ENCODE peak calls at places on chromosomes 2 and 18, in six cellular contexts. One of them, this sample, is unnamed.

GRCh38 chr18:48831802-48832201 is 119.0 kb downstream of the SMAD7 start:
- DNase-seq in fibroblast of lung: no peak
- DNase-seq in WTC11: peak
- DNase-seq in foreskin keratinocyte: no peak
- DNase-seq in nephron progenitor cell: no peak
- DNase-seq in cardiac muscle cell: no peak
- DNase-seq in this sample: no peak

GRCh38 chr2:50556934-50557575 is 474.9 kb downstream of the NRXN1 start:
- DNase-seq in fibroblast of lung: peak
- DNase-seq in WTC11: no peak
- DNase-seq in foreskin keratinocyte: peak
- DNase-seq in nephron progenitor cell: no peak
- DNase-seq in cardiac muscle cell: peak
- DNase-seq in this sample: no peak

GRCh38 chr18:46712406-46712805 is 44.4 kb downstream of the ST8SIA5 start:
- DNase-seq in fibroblast of lung: peak
- DNase-seq in WTC11: no peak
- DNase-seq in foreskin keratinocyte: no peak
- DNase-seq in nephron progenitor cell: peak
- DNase-seq in cardiac muscle cell: peak
- DNase-seq in this sample: no peak

GRCh38 chr2:193539188-193539587 is 1344.5 kb upstream of the TMEFF2 start:
- DNase-seq in fibroblast of lung: no peak
- DNase-seq in WTC11: no peak
- DNase-seq in foreskin keratinocyte: no peak
- DNase-seq in nephron progenitor cell: no peak
- DNase-seq in cardiac muscle cell: no peak
- DNase-seq in this sample: no peak

GRCh38 chr2:119288576-119288975 is 64.9 kb downstream of the STEAP3 start:
- DNase-seq in fibroblast of lung: no peak
- DNase-seq in WTC11: no peak
- DNase-seq in foreskin keratinocyte: no peak
- DNase-seq in nephron progenitor cell: no peak
- DNase-seq in cardiac muscle cell: no peak
- DNase-seq in this sample: no peak

GRCh38 chr2:215366440-215367032 is 54.7 kb downstream of the ATIC start:
- DNase-seq in fibroblast of lung: peak
- DNase-seq in WTC11: no peak
- DNase-seq in foreskin keratinocyte: no peak
- DNase-seq in nephron progenitor cell: no peak
- DNase-seq in cardiac muscle cell: peak
- DNase-seq in this sample: no peak

GRCh38 chr2:119671011-119671410 is 8.0 kb upstream of the TMEM177 start:
- DNase-seq in fibroblast of lung: no peak
- DNase-seq in WTC11: no peak
- DNase-seq in foreskin keratinocyte: no peak
- DNase-seq in nephron progenitor cell: no peak
- DNase-seq in cardiac muscle cell: no peak
- DNase-seq in this sample: no peak

GRCh38 chr2:68330691-68331090 is 10.9 kb upstream of the CNRIP1 start:
- DNase-seq in fibroblast of lung: peak
- DNase-seq in WTC11: no peak
- DNase-seq in foreskin keratinocyte: no peak
- DNase-seq in nephron progenitor cell: no peak
- DNase-seq in cardiac muscle cell: peak
- DNase-seq in this sample: no peak

GRCh38 chr2:100938031-100939026 is 63.8 kb upstream of the RPL31 start:
- DNase-seq in fibroblast of lung: no peak
- DNase-seq in WTC11: no peak
- DNase-seq in foreskin keratinocyte: no peak
- DNase-seq in nephron progenitor cell: no peak
- DNase-seq in cardiac muscle cell: no peak
- DNase-seq in this sample: no peak

GRCh38 chr2:238646803-238647202 is 201.1 kb upstream of the TWIST2 start:
- DNase-seq in fibroblast of lung: no peak
- DNase-seq in WTC11: no peak
- DNase-seq in foreskin keratinocyte: no peak
- DNase-seq in nephron progenitor cell: no peak
- DNase-seq in cardiac muscle cell: no peak
- DNase-seq in this sample: no peak

GRCh38 chr18:42745171-42745570 is 370.3 kb downstream of the RIT2 start:
- DNase-seq in fibroblast of lung: no peak
- DNase-seq in WTC11: no peak
- DNase-seq in foreskin keratinocyte: no peak
- DNase-seq in nephron progenitor cell: no peak
- DNase-seq in cardiac muscle cell: no peak
- DNase-seq in this sample: no peak

GRCh38 chr18:75203456-75204261 is 5.3 kb downstream of the PTGR3 start:
- DNase-seq in fibroblast of lung: no peak
- DNase-seq in WTC11: no peak
- DNase-seq in foreskin keratinocyte: no peak
- DNase-seq in nephron progenitor cell: peak
- DNase-seq in cardiac muscle cell: peak
- DNase-seq in this sample: no peak

GRCh38 chr2:66433945-66434678 is 813 bp upstream of the MEIS1 start:
- DNase-seq in fibroblast of lung: peak
- DNase-seq in WTC11: peak
- DNase-seq in foreskin keratinocyte: peak
- DNase-seq in nephron progenitor cell: peak
- DNase-seq in cardiac muscle cell: peak
- DNase-seq in this sample: peak

GRCh38 chr2:15941970-15942710 is 1.8 kb downstream of the MYCN start:
- DNase-seq in fibroblast of lung: no peak
- DNase-seq in WTC11: peak
- DNase-seq in foreskin keratinocyte: no peak
- DNase-seq in nephron progenitor cell: peak
- DNase-seq in cardiac muscle cell: no peak
- DNase-seq in this sample: no peak

GRCh38 chr18:65146615-65147014 is 604.2 kb upstream of the CDH7 start:
- DNase-seq in fibroblast of lung: no peak
- DNase-seq in WTC11: no peak
- DNase-seq in foreskin keratinocyte: no peak
- DNase-seq in nephron progenitor cell: no peak
- DNase-seq in cardiac muscle cell: no peak
- DNase-seq in this sample: no peak

GRCh38 chr2:88066543-88066942 is 1.1 kb upstream of the SMYD1 start:
- DNase-seq in fibroblast of lung: no peak
- DNase-seq in WTC11: no peak
- DNase-seq in foreskin keratinocyte: no peak
- DNase-seq in nephron progenitor cell: no peak
- DNase-seq in cardiac muscle cell: no peak
- DNase-seq in this sample: no peak

GRCh38 chr2:144996225-144996795 is 476.4 kb upstream of the ZEB2 start:
- DNase-seq in fibroblast of lung: peak
- DNase-seq in WTC11: no peak
- DNase-seq in foreskin keratinocyte: peak
- DNase-seq in nephron progenitor cell: no peak
- DNase-seq in cardiac muscle cell: peak
- DNase-seq in this sample: no peak

DNA sequence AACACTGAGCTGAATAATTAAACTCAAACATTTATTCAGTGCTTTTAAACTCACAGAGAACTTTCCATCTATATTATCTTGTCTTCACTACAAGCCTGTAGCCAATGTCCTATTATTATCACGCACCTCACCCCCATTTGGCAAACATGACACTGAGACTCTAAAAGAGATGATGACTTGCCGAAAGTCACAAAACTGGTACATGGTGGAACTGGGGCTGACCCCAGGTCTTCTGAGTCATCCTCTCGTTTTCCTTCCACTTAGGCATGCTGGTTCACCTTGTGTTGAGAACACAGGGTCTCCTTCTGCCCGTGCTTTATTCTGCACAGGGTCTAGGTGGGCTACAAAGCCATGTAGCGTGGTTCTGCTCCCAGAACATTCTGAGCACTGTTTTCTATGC is 230.0 kb upstream of the MGAT5 start:
- DNase-seq in fibroblast of lung: no peak
- DNase-seq in WTC11: no peak
- DNase-seq in foreskin keratinocyte: no peak
- DNase-seq in nephron progenitor cell: no peak
- DNase-seq in cardiac muscle cell: no peak
- DNase-seq in this sample: no peak
- TF ChIP-seq CTCF in fibroblast of lung: no peak
- TF ChIP-seq CTCF in WTC11: no peak
- TF ChIP-seq CTCF in foreskin keratinocyte: no peak
- TF ChIP-seq CTCF in nephron progenitor cell: no peak
- TF ChIP-seq CTCF in cardiac muscle cell: no peak
- TF ChIP-seq CTCF in this sample: no peak

GRCh38 chr2:28950941-28951630 is 30.0 kb upstream of the TOGARAM2 start:
- DNase-seq in fibroblast of lung: no peak
- DNase-seq in WTC11: no peak
- DNase-seq in foreskin keratinocyte: no peak
- DNase-seq in nephron progenitor cell: no peak
- DNase-seq in cardiac muscle cell: no peak
- DNase-seq in this sample: peak

GRCh38 chr2:28955492-28955891 is 25.6 kb upstream of the TOGARAM2 start:
- DNase-seq in fibroblast of lung: no peak
- DNase-seq in WTC11: no peak
- DNase-seq in foreskin keratinocyte: no peak
- DNase-seq in nephron progenitor cell: no peak
- DNase-seq in cardiac muscle cell: no peak
- DNase-seq in this sample: no peak

GRCh38 chr2:28951910-28952805 is 28.9 kb upstream of the TOGARAM2 start:
- DNase-seq in fibroblast of lung: no peak
- DNase-seq in WTC11: no peak
- DNase-seq in foreskin keratinocyte: no peak
- DNase-seq in nephron progenitor cell: no peak
- DNase-seq in cardiac muscle cell: peak
- DNase-seq in this sample: no peak

GRCh38 chr2:28949617-28950305 is 31.3 kb upstream of the TOGARAM2 start:
- DNase-seq in fibroblast of lung: no peak
- DNase-seq in WTC11: no peak
- DNase-seq in foreskin keratinocyte: no peak
- DNase-seq in nephron progenitor cell: no peak
- DNase-seq in cardiac muscle cell: no peak
- DNase-seq in this sample: no peak

GRCh38 chr2:28952806-28953190 is 28.3 kb upstream of the TOGARAM2 start:
- DNase-seq in fibroblast of lung: no peak
- DNase-seq in WTC11: no peak
- DNase-seq in foreskin keratinocyte: no peak
- DNase-seq in nephron progenitor cell: no peak
- DNase-seq in cardiac muscle cell: no peak
- DNase-seq in this sample: peak
- TF ChIP-seq CTCF in fibroblast of lung: no peak
- TF ChIP-seq CTCF in WTC11: no peak
- TF ChIP-seq CTCF in foreskin keratinocyte: peak
- TF ChIP-seq CTCF in nephron progenitor cell: no peak
- TF ChIP-seq CTCF in cardiac muscle cell: no peak
- TF ChIP-seq CTCF in this sample: no peak

GRCh38 chr2:94870392-94871225 is 621 bp upstream of the TEKT4 start:
- DNase-seq in fibroblast of lung: no peak
- DNase-seq in WTC11: peak
- DNase-seq in foreskin keratinocyte: no peak
- DNase-seq in nephron progenitor cell: peak
- DNase-seq in cardiac muscle cell: no peak
- DNase-seq in this sample: peak
- TF ChIP-seq CTCF in fibroblast of lung: peak
- TF ChIP-seq CTCF in WTC11: peak
- TF ChIP-seq CTCF in foreskin keratinocyte: peak
- TF ChIP-seq CTCF in nephron progenitor cell: peak
- TF ChIP-seq CTCF in cardiac muscle cell: peak
- TF ChIP-seq CTCF in this sample: peak

DNA sequence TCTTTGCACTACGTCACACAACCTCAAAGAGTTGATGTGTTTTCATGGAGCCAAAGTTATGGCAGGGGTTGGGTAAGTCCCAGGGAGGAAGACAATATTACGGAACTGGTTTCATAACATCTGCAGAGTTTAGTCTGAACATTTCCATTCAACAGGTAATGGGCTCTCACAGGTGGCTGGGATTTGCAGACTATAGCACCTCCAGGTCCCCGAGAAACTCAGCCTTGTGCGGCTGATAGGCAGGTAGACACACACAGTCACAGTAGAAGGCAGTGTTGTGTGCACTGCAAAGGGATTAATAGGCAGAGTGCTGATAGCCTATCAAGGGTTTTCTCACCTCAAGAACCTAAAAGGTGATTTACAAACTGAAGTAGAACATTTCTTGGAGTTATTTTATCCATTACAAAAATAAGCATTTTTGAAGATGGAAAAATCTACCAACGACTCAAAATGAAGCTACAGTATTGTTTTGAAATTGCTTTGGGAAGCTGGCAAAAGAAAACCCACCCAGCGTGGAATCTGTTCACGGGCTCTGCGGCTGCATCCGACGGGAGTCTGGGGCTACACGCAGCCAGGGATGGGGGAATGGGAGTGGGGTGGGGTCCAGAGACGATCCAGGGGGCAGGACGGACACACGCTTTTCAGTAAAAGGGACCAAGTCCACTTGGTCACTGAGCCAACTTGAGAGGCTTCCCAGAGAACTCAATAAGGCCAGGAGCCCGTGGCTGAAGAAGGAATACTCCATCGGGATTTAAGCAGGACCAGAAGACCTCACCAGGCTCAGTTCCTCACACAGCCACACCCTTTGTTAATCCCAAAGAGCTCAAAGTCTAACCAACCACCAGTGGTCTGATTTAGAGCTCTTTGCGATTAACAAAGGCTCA is 82.9 kb downstream of the CHRNA1 start:
- DNase-seq in fibroblast of lung: peak
- DNase-seq in WTC11: no peak
- DNase-seq in foreskin keratinocyte: no peak
- DNase-seq in nephron progenitor cell: no peak
- DNase-seq in cardiac muscle cell: peak
- DNase-seq in this sample: no peak
- TF ChIP-seq CTCF in fibroblast of lung: no peak
- TF ChIP-seq CTCF in WTC11: no peak
- TF ChIP-seq CTCF in foreskin keratinocyte: no peak
- TF ChIP-seq CTCF in nephron progenitor cell: no peak
- TF ChIP-seq CTCF in cardiac muscle cell: no peak
- TF ChIP-seq CTCF in this sample: no peak

GRCh38 chr2:110206056-110206455 is 1.2 kb upstream of the NPHP1 start:
- DNase-seq in fibroblast of lung: peak
- DNase-seq in WTC11: no peak
- DNase-seq in foreskin keratinocyte: no peak
- DNase-seq in nephron progenitor cell: no peak
- DNase-seq in cardiac muscle cell: peak
- DNase-seq in this sample: no peak

GRCh38 chr2:110204408-110205385 is at the start of gene NPHP1:
- DNase-seq in fibroblast of lung: peak
- DNase-seq in WTC11: peak
- DNase-seq in foreskin keratinocyte: peak
- DNase-seq in nephron progenitor cell: peak
- DNase-seq in cardiac muscle cell: peak
- DNase-seq in this sample: peak
- TF ChIP-seq CTCF in fibroblast of lung: no peak
- TF ChIP-seq CTCF in WTC11: no peak
- TF ChIP-seq CTCF in foreskin keratinocyte: peak
- TF ChIP-seq CTCF in nephron progenitor cell: no peak
- TF ChIP-seq CTCF in cardiac muscle cell: no peak
- TF ChIP-seq CTCF in this sample: no peak

This sample was measured in Calu3.